ENCODE peak calls at places on chromosomes 5 and 9, in ten cellular contexts. One of them, this sample, is unnamed.
A peak's percentile ranks its signal among the peaks of the same experiment; 100 is the strongest.

GRCh38 chr9:129624947-129625346 is 1.0 kb upstream of the NTMT1 start:
- DNase-seq in mesothelial cell of epicardium: no peak
- DNase-seq in GM23248: no peak
- DNase-seq in stimulated activated CD8-positive, alpha-beta memory T cell treated with anti-CD3 and anti-CD28 coated beads, Interleukin-15, amount 100 ng/mL, for 1 hour: no peak
- DNase-seq in left cardiac atrium: no peak
- DNase-seq in stimulated activated naive CD4-positive, alpha-beta T cell treated with Interleukin-2 at 50 U/mL for 16 hours: no peak
- DNase-seq in HTR-8/SVneo: no peak
- DNase-seq in dorsolateral prefrontal cortex: no peak
- DNase-seq in uterus: no peak
- DNase-seq in hippocampal formation: no peak
- DNase-seq in this sample: no peak

GRCh38 chr9:91100878-91101450 is 260.8 kb downstream of the AUH start:
- DNase-seq in left cardiac atrium: peak; percentile 49
- DNase-seq in uterus: peak; percentile 65
- DNase-seq in stimulated activated naive CD4-positive, alpha-beta T cell treated with Interleukin-2 at 50 U/mL for 16 hours: no peak
- DNase-seq in GM23248: no peak
- DNase-seq in hippocampal formation: no peak
- DNase-seq in HTR-8/SVneo: no peak
- DNase-seq in dorsolateral prefrontal cortex: no peak
- DNase-seq in mesothelial cell of epicardium: no peak
- DNase-seq in stimulated activated CD8-positive, alpha-beta memory T cell treated with anti-CD3 and anti-CD28 coated beads, Interleukin-15, amount 100 ng/mL, for 1 hour: no peak
- DNase-seq in this sample: no peak

GRCh38 chr9:109683521-109683920 is 96.5 kb upstream of the PALM2AKAP2 start:
- DNase-seq in GM23248: peak; percentile 64
- DNase-seq in hippocampal formation: no peak
- DNase-seq in uterus: no peak
- DNase-seq in stimulated activated naive CD4-positive, alpha-beta T cell treated with Interleukin-2 at 50 U/mL for 16 hours: no peak
- DNase-seq in stimulated activated CD8-positive, alpha-beta memory T cell treated with anti-CD3 and anti-CD28 coated beads, Interleukin-15, amount 100 ng/mL, for 1 hour: no peak
- DNase-seq in dorsolateral prefrontal cortex: no peak
- DNase-seq in HTR-8/SVneo: no peak
- DNase-seq in mesothelial cell of epicardium: no peak
- DNase-seq in left cardiac atrium: no peak
- DNase-seq in this sample: no peak

GRCh38 chr9:112571624-112572341 is 85.2 kb downstream of the KIAA1958 start:
- DNase-seq in HTR-8/SVneo: no peak
- DNase-seq in uterus: no peak
- DNase-seq in left cardiac atrium: no peak
- DNase-seq in mesothelial cell of epicardium: no peak
- DNase-seq in stimulated activated CD8-positive, alpha-beta memory T cell treated with anti-CD3 and anti-CD28 coated beads, Interleukin-15, amount 100 ng/mL, for 1 hour: no peak
- DNase-seq in dorsolateral prefrontal cortex: no peak
- DNase-seq in hippocampal formation: no peak
- DNase-seq in stimulated activated naive CD4-positive, alpha-beta T cell treated with Interleukin-2 at 50 U/mL for 16 hours: no peak
- DNase-seq in GM23248: no peak
- DNase-seq in this sample: no peak

GRCh38 chr9:101508203-101508602 is 25.4 kb upstream of the RNF20 start:
- DNase-seq in stimulated activated CD8-positive, alpha-beta memory T cell treated with anti-CD3 and anti-CD28 coated beads, Interleukin-15, amount 100 ng/mL, for 1 hour: no peak
- DNase-seq in HTR-8/SVneo: peak; percentile 27
- DNase-seq in dorsolateral prefrontal cortex: no peak
- DNase-seq in GM23248: peak; percentile 44
- DNase-seq in uterus: no peak
- DNase-seq in stimulated activated naive CD4-positive, alpha-beta T cell treated with Interleukin-2 at 50 U/mL for 16 hours: no peak
- DNase-seq in left cardiac atrium: no peak
- DNase-seq in hippocampal formation: no peak
- DNase-seq in mesothelial cell of epicardium: no peak
- DNase-seq in this sample: no peak

GRCh38 chr5:54186108-54186507 is 124.3 kb downstream of the ARL15 start:
- DNase-seq in stimulated activated CD8-positive, alpha-beta memory T cell treated with anti-CD3 and anti-CD28 coated beads, Interleukin-15, amount 100 ng/mL, for 1 hour: no peak
- DNase-seq in left cardiac atrium: no peak
- DNase-seq in GM23248: no peak
- DNase-seq in mesothelial cell of epicardium: no peak
- DNase-seq in dorsolateral prefrontal cortex: no peak
- DNase-seq in stimulated activated naive CD4-positive, alpha-beta T cell treated with Interleukin-2 at 50 U/mL for 16 hours: no peak
- DNase-seq in hippocampal formation: no peak
- DNase-seq in uterus: no peak
- DNase-seq in HTR-8/SVneo: no peak
- DNase-seq in this sample: no peak

GRCh38 chr5:37552770-37553719 is 173.9 kb downstream of the WDR70 start:
- DNase-seq in left cardiac atrium: no peak
- DNase-seq in hippocampal formation: no peak
- DNase-seq in stimulated activated CD8-positive, alpha-beta memory T cell treated with anti-CD3 and anti-CD28 coated beads, Interleukin-15, amount 100 ng/mL, for 1 hour: no peak
- DNase-seq in GM23248: no peak
- DNase-seq in stimulated activated naive CD4-positive, alpha-beta T cell treated with Interleukin-2 at 50 U/mL for 16 hours: no peak
- DNase-seq in uterus: no peak
- DNase-seq in dorsolateral prefrontal cortex: no peak
- DNase-seq in mesothelial cell of epicardium: no peak
- DNase-seq in HTR-8/SVneo: no peak
- DNase-seq in this sample: peak; percentile 91

GRCh38 chr5:152246401-152246800 is 158.7 kb downstream of the NMUR2 start:
- DNase-seq in HTR-8/SVneo: no peak
- DNase-seq in left cardiac atrium: peak; percentile 33
- DNase-seq in uterus: no peak
- DNase-seq in stimulated activated naive CD4-positive, alpha-beta T cell treated with Interleukin-2 at 50 U/mL for 16 hours: no peak
- DNase-seq in mesothelial cell of epicardium: peak; percentile 52
- DNase-seq in dorsolateral prefrontal cortex: no peak
- DNase-seq in GM23248: peak; percentile 23
- DNase-seq in stimulated activated CD8-positive, alpha-beta memory T cell treated with anti-CD3 and anti-CD28 coated beads, Interleukin-15, amount 100 ng/mL, for 1 hour: no peak
- DNase-seq in hippocampal formation: no peak
- DNase-seq in this sample: peak; percentile 27

GRCh38 chr5:84688566-84688965 is 303.9 kb upstream of the EDIL3 start:
- DNase-seq in HTR-8/SVneo: no peak
- DNase-seq in GM23248: peak; percentile 1
- DNase-seq in stimulated activated naive CD4-positive, alpha-beta T cell treated with Interleukin-2 at 50 U/mL for 16 hours: no peak
- DNase-seq in hippocampal formation: no peak
- DNase-seq in left cardiac atrium: no peak
- DNase-seq in dorsolateral prefrontal cortex: no peak
- DNase-seq in stimulated activated CD8-positive, alpha-beta memory T cell treated with anti-CD3 and anti-CD28 coated beads, Interleukin-15, amount 100 ng/mL, for 1 hour: no peak
- DNase-seq in uterus: no peak
- DNase-seq in mesothelial cell of epicardium: no peak
- DNase-seq in this sample: no peak

GRCh38 chr9:74284596-74284995 is 212.5 kb upstream of the RORB start:
- DNase-seq in stimulated activated naive CD4-positive, alpha-beta T cell treated with Interleukin-2 at 50 U/mL for 16 hours: no peak
- DNase-seq in hippocampal formation: no peak
- DNase-seq in GM23248: no peak
- DNase-seq in left cardiac atrium: no peak
- DNase-seq in mesothelial cell of epicardium: no peak
- DNase-seq in uterus: no peak
- DNase-seq in dorsolateral prefrontal cortex: no peak
- DNase-seq in HTR-8/SVneo: no peak
- DNase-seq in stimulated activated CD8-positive, alpha-beta memory T cell treated with anti-CD3 and anti-CD28 coated beads, Interleukin-15, amount 100 ng/mL, for 1 hour: no peak
- DNase-seq in this sample: no peak

GRCh38 chr5:124888050-124888506 is 141.6 kb upstream of the ZNF608 start:
- DNase-seq in stimulated activated CD8-positive, alpha-beta memory T cell treated with anti-CD3 and anti-CD28 coated beads, Interleukin-15, amount 100 ng/mL, for 1 hour: no peak
- DNase-seq in dorsolateral prefrontal cortex: no peak
- DNase-seq in HTR-8/SVneo: no peak
- DNase-seq in left cardiac atrium: no peak
- DNase-seq in mesothelial cell of epicardium: no peak
- DNase-seq in stimulated activated naive CD4-positive, alpha-beta T cell treated with Interleukin-2 at 50 U/mL for 16 hours: no peak
- DNase-seq in uterus: no peak
- DNase-seq in hippocampal formation: no peak
- DNase-seq in GM23248: no peak
- DNase-seq in this sample: no peak

GRCh38 chr5:108515706-108516105 is 133.8 kb upstream of the FBXL17 start:
- DNase-seq in stimulated activated CD8-positive, alpha-beta memory T cell treated with anti-CD3 and anti-CD28 coated beads, Interleukin-15, amount 100 ng/mL, for 1 hour: no peak
- DNase-seq in left cardiac atrium: no peak
- DNase-seq in hippocampal formation: no peak
- DNase-seq in dorsolateral prefrontal cortex: no peak
- DNase-seq in GM23248: peak; percentile 6
- DNase-seq in HTR-8/SVneo: no peak
- DNase-seq in mesothelial cell of epicardium: no peak
- DNase-seq in stimulated activated naive CD4-positive, alpha-beta T cell treated with Interleukin-2 at 50 U/mL for 16 hours: no peak
- DNase-seq in uterus: no peak
- DNase-seq in this sample: no peak

GRCh38 chr5:168227973-168228615 is 63.4 kb upstream of the WWC1 start:
- DNase-seq in stimulated activated naive CD4-positive, alpha-beta T cell treated with Interleukin-2 at 50 U/mL for 16 hours: no peak
- DNase-seq in hippocampal formation: no peak
- DNase-seq in GM23248: peak; percentile 25
- DNase-seq in dorsolateral prefrontal cortex: no peak
- DNase-seq in stimulated activated CD8-positive, alpha-beta memory T cell treated with anti-CD3 and anti-CD28 coated beads, Interleukin-15, amount 100 ng/mL, for 1 hour: no peak
- DNase-seq in uterus: no peak
- DNase-seq in HTR-8/SVneo: no peak
- DNase-seq in left cardiac atrium: no peak
- DNase-seq in mesothelial cell of epicardium: no peak
- DNase-seq in this sample: no peak

GRCh38 chr9:126470251-126470993 is 143.3 kb upstream of the LMX1B start:
- DNase-seq in stimulated activated naive CD4-positive, alpha-beta T cell treated with Interleukin-2 at 50 U/mL for 16 hours: no peak
- DNase-seq in hippocampal formation: no peak
- DNase-seq in mesothelial cell of epicardium: no peak
- DNase-seq in dorsolateral prefrontal cortex: no peak
- DNase-seq in HTR-8/SVneo: no peak
- DNase-seq in GM23248: peak; percentile 49
- DNase-seq in uterus: no peak
- DNase-seq in stimulated activated CD8-positive, alpha-beta memory T cell treated with anti-CD3 and anti-CD28 coated beads, Interleukin-15, amount 100 ng/mL, for 1 hour: no peak
- DNase-seq in left cardiac atrium: no peak
- DNase-seq in this sample: no peak

GRCh38 chr9:37025381-37026084 is 8.5 kb downstream of the PAX5 start:
- DNase-seq in hippocampal formation: no peak
- DNase-seq in stimulated activated CD8-positive, alpha-beta memory T cell treated with anti-CD3 and anti-CD28 coated beads, Interleukin-15, amount 100 ng/mL, for 1 hour: no peak
- DNase-seq in GM23248: peak; percentile 37
- DNase-seq in HTR-8/SVneo: no peak
- DNase-seq in mesothelial cell of epicardium: no peak
- DNase-seq in stimulated activated naive CD4-positive, alpha-beta T cell treated with Interleukin-2 at 50 U/mL for 16 hours: no peak
- DNase-seq in left cardiac atrium: no peak
- DNase-seq in dorsolateral prefrontal cortex: no peak
- DNase-seq in uterus: no peak
- DNase-seq in this sample: no peak

GRCh38 chr5:90191352-90192045 is 218.1 kb downstream of the CETN3 start:
- DNase-seq in stimulated activated naive CD4-positive, alpha-beta T cell treated with Interleukin-2 at 50 U/mL for 16 hours: no peak
- DNase-seq in hippocampal formation: no peak
- DNase-seq in GM23248: no peak
- DNase-seq in dorsolateral prefrontal cortex: no peak
- DNase-seq in HTR-8/SVneo: no peak
- DNase-seq in uterus: no peak
- DNase-seq in mesothelial cell of epicardium: no peak
- DNase-seq in left cardiac atrium: no peak
- DNase-seq in stimulated activated CD8-positive, alpha-beta memory T cell treated with anti-CD3 and anti-CD28 coated beads, Interleukin-15, amount 100 ng/mL, for 1 hour: no peak
- DNase-seq in this sample: no peak

GRCh38 chr9:63817622-63818518 is 1467.1 kb downstream of the FOXD4L5 start:
- DNase-seq in stimulated activated naive CD4-positive, alpha-beta T cell treated with Interleukin-2 at 50 U/mL for 16 hours: no peak
- DNase-seq in dorsolateral prefrontal cortex: peak; percentile 80
- DNase-seq in left cardiac atrium: peak; percentile 57
- DNase-seq in mesothelial cell of epicardium: peak; percentile 65
- DNase-seq in uterus: peak; percentile 36
- DNase-seq in stimulated activated CD8-positive, alpha-beta memory T cell treated with anti-CD3 and anti-CD28 coated beads, Interleukin-15, amount 100 ng/mL, for 1 hour: peak; percentile 31
- DNase-seq in HTR-8/SVneo: no peak
- DNase-seq in hippocampal formation: no peak
- DNase-seq in GM23248: peak; percentile 35
- DNase-seq in this sample: no peak

GRCh38 chr5:92222449-92222848 is 839.3 kb upstream of the ARRDC3 start:
- DNase-seq in uterus: no peak
- DNase-seq in GM23248: peak; percentile 6
- DNase-seq in HTR-8/SVneo: no peak
- DNase-seq in mesothelial cell of epicardium: no peak
- DNase-seq in hippocampal formation: no peak
- DNase-seq in stimulated activated naive CD4-positive, alpha-beta T cell treated with Interleukin-2 at 50 U/mL for 16 hours: no peak
- DNase-seq in stimulated activated CD8-positive, alpha-beta memory T cell treated with anti-CD3 and anti-CD28 coated beads, Interleukin-15, amount 100 ng/mL, for 1 hour: no peak
- DNase-seq in dorsolateral prefrontal cortex: no peak
- DNase-seq in left cardiac atrium: no peak
- DNase-seq in this sample: no peak

GRCh38 chr5:79236970-79237734 is 1.2 kb downstream of the JMY start:
- DNase-seq in stimulated activated naive CD4-positive, alpha-beta T cell treated with Interleukin-2 at 50 U/mL for 16 hours: peak; percentile 34
- DNase-seq in HTR-8/SVneo: peak; percentile 47
- DNase-seq in left cardiac atrium: peak; percentile 40
- DNase-seq in stimulated activated CD8-positive, alpha-beta memory T cell treated with anti-CD3 and anti-CD28 coated beads, Interleukin-15, amount 100 ng/mL, for 1 hour: no peak
- DNase-seq in dorsolateral prefrontal cortex: peak; percentile 50
- DNase-seq in mesothelial cell of epicardium: peak; percentile 58
- DNase-seq in hippocampal formation: no peak
- DNase-seq in GM23248: peak; percentile 73
- DNase-seq in uterus: peak; percentile 28
- DNase-seq in this sample: no peak

GRCh38 chr5:169801324-169801777 is 164.3 kb downstream of the DOCK2 start:
- DNase-seq in mesothelial cell of epicardium: no peak
- DNase-seq in hippocampal formation: no peak
- DNase-seq in stimulated activated naive CD4-positive, alpha-beta T cell treated with Interleukin-2 at 50 U/mL for 16 hours: no peak
- DNase-seq in uterus: no peak
- DNase-seq in stimulated activated CD8-positive, alpha-beta memory T cell treated with anti-CD3 and anti-CD28 coated beads, Interleukin-15, amount 100 ng/mL, for 1 hour: no peak
- DNase-seq in HTR-8/SVneo: no peak
- DNase-seq in GM23248: peak; percentile 88
- DNase-seq in left cardiac atrium: no peak
- DNase-seq in dorsolateral prefrontal cortex: no peak
- DNase-seq in this sample: no peak

GRCh38 chr5:167389537-167389936 is 901.9 kb upstream of the WWC1 start:
- DNase-seq in left cardiac atrium: no peak
- DNase-seq in GM23248: no peak
- DNase-seq in dorsolateral prefrontal cortex: no peak
- DNase-seq in stimulated activated CD8-positive, alpha-beta memory T cell treated with anti-CD3 and anti-CD28 coated beads, Interleukin-15, amount 100 ng/mL, for 1 hour: no peak
- DNase-seq in uterus: no peak
- DNase-seq in HTR-8/SVneo: no peak
- DNase-seq in stimulated activated naive CD4-positive, alpha-beta T cell treated with Interleukin-2 at 50 U/mL for 16 hours: no peak
- DNase-seq in hippocampal formation: no peak
- DNase-seq in mesothelial cell of epicardium: no peak
- DNase-seq in this sample: no peak

GRCh38 chr9:132509921-132510874 is 72.2 kb upstream of the BARHL1 start:
- DNase-seq in left cardiac atrium: no peak
- DNase-seq in uterus: no peak
- DNase-seq in GM23248: peak; percentile 72
- DNase-seq in dorsolateral prefrontal cortex: no peak
- DNase-seq in hippocampal formation: no peak
- DNase-seq in mesothelial cell of epicardium: no peak
- DNase-seq in HTR-8/SVneo: no peak
- DNase-seq in stimulated activated CD8-positive, alpha-beta memory T cell treated with anti-CD3 and anti-CD28 coated beads, Interleukin-15, amount 100 ng/mL, for 1 hour: no peak
- DNase-seq in stimulated activated naive CD4-positive, alpha-beta T cell treated with Interleukin-2 at 50 U/mL for 16 hours: no peak
- DNase-seq in this sample: no peak

GRCh38 chr5:56815657-56816545 is 552 bp downstream of the MAP3K1 start:
- DNase-seq in dorsolateral prefrontal cortex: no peak
- DNase-seq in stimulated activated CD8-positive, alpha-beta memory T cell treated with anti-CD3 and anti-CD28 coated beads, Interleukin-15, amount 100 ng/mL, for 1 hour: no peak
- DNase-seq in stimulated activated naive CD4-positive, alpha-beta T cell treated with Interleukin-2 at 50 U/mL for 16 hours: peak; percentile 64
- DNase-seq in mesothelial cell of epicardium: peak; percentile 56
- DNase-seq in uterus: peak; percentile 27
- DNase-seq in HTR-8/SVneo: no peak
- DNase-seq in hippocampal formation: peak; percentile 56
- DNase-seq in GM23248: peak; percentile 79
- DNase-seq in left cardiac atrium: peak; percentile 45
- DNase-seq in this sample: no peak

GRCh38 chr5:170280090-170280493 is 17.5 kb downstream of the LCP2 start:
- DNase-seq in GM23248: no peak
- DNase-seq in mesothelial cell of epicardium: no peak
- DNase-seq in hippocampal formation: no peak
- DNase-seq in left cardiac atrium: no peak
- DNase-seq in stimulated activated CD8-positive, alpha-beta memory T cell treated with anti-CD3 and anti-CD28 coated beads, Interleukin-15, amount 100 ng/mL, for 1 hour: no peak
- DNase-seq in uterus: peak; percentile 81
- DNase-seq in HTR-8/SVneo: no peak
- DNase-seq in dorsolateral prefrontal cortex: no peak
- DNase-seq in stimulated activated naive CD4-positive, alpha-beta T cell treated with Interleukin-2 at 50 U/mL for 16 hours: no peak
- DNase-seq in this sample: no peak

GRCh38 chr5:151591144-151591819 is at the start of gene FAT2:
- DNase-seq in stimulated activated naive CD4-positive, alpha-beta T cell treated with Interleukin-2 at 50 U/mL for 16 hours: no peak
- DNase-seq in stimulated activated CD8-positive, alpha-beta memory T cell treated with anti-CD3 and anti-CD28 coated beads, Interleukin-15, amount 100 ng/mL, for 1 hour: no peak
- DNase-seq in mesothelial cell of epicardium: peak; percentile 61
- DNase-seq in hippocampal formation: no peak
- DNase-seq in GM23248: no peak
- DNase-seq in left cardiac atrium: no peak
- DNase-seq in HTR-8/SVneo: no peak
- DNase-seq in uterus: no peak
- DNase-seq in dorsolateral prefrontal cortex: no peak
- DNase-seq in this sample: no peak

GRCh38 chr9:115943591-115944165 is 209.9 kb upstream of the PAPPA start:
- DNase-seq in mesothelial cell of epicardium: no peak
- DNase-seq in uterus: no peak
- DNase-seq in stimulated activated naive CD4-positive, alpha-beta T cell treated with Interleukin-2 at 50 U/mL for 16 hours: no peak
- DNase-seq in stimulated activated CD8-positive, alpha-beta memory T cell treated with anti-CD3 and anti-CD28 coated beads, Interleukin-15, amount 100 ng/mL, for 1 hour: no peak
- DNase-seq in dorsolateral prefrontal cortex: no peak
- DNase-seq in HTR-8/SVneo: no peak
- DNase-seq in GM23248: peak; percentile 19
- DNase-seq in hippocampal formation: no peak
- DNase-seq in left cardiac atrium: no peak
- DNase-seq in this sample: no peak

GRCh38 chr9:73869261-73869660 is 627.9 kb upstream of the RORB start:
- DNase-seq in HTR-8/SVneo: no peak
- DNase-seq in dorsolateral prefrontal cortex: no peak
- DNase-seq in stimulated activated naive CD4-positive, alpha-beta T cell treated with Interleukin-2 at 50 U/mL for 16 hours: no peak
- DNase-seq in left cardiac atrium: no peak
- DNase-seq in uterus: no peak
- DNase-seq in hippocampal formation: no peak
- DNase-seq in mesothelial cell of epicardium: no peak
- DNase-seq in stimulated activated CD8-positive, alpha-beta memory T cell treated with anti-CD3 and anti-CD28 coated beads, Interleukin-15, amount 100 ng/mL, for 1 hour: no peak
- DNase-seq in GM23248: peak; percentile 24
- DNase-seq in this sample: no peak

GRCh38 chr9:83271665-83272071 is 208.7 kb upstream of the RASEF start:
- DNase-seq in stimulated activated naive CD4-positive, alpha-beta T cell treated with Interleukin-2 at 50 U/mL for 16 hours: no peak
- DNase-seq in left cardiac atrium: no peak
- DNase-seq in dorsolateral prefrontal cortex: no peak
- DNase-seq in uterus: no peak
- DNase-seq in mesothelial cell of epicardium: no peak
- DNase-seq in hippocampal formation: no peak
- DNase-seq in stimulated activated CD8-positive, alpha-beta memory T cell treated with anti-CD3 and anti-CD28 coated beads, Interleukin-15, amount 100 ng/mL, for 1 hour: no peak
- DNase-seq in HTR-8/SVneo: no peak
- DNase-seq in GM23248: no peak
- DNase-seq in this sample: no peak